ENCODE peak calls at places on chromosomes 4 and X, in six cellular contexts. F is IMR-90, T is uterus, E is A549, L is Peyer's patch, N is stomach. K is an unnamed sample.
A peak's percentile ranks its signal among the peaks of the same experiment; 100 is the strongest.

GRCh38 chrX:69097451-69098236 is 67.6 kb downstream of the PJA1 start:
- DNase-seq in F (no peak), T (no peak), E (no peak), L (no peak), N (no peak), K (no peak)

GRCh38 chr4:10403633-10404445 is 53.4 kb downstream of the ZNF518B start:
- DNase-seq in F (peak; percentile 30), T (no peak), E (peak; percentile 31), L (no peak), N (no peak), K (no peak)

GRCh38 chr4:24643774-24644520 is 59.6 kb upstream of the DHX15 start:
- DNase-seq in F (no peak), T (no peak), E (no peak), L (no peak), N (no peak), K (no peak)

GRCh38 chr4:101355767-101356702 is 8.7 kb upstream of the PPP3CA start:
- DNase-seq in F (peak; percentile 92), T (no peak), E (peak; percentile 81), L (no peak), N (no peak), K (peak; percentile 11)

GRCh38 chr4:7389719-7390118 is 45.0 kb downstream of the PSAPL1 start:
- DNase-seq in F (no peak), T (no peak), E (no peak), L (no peak), N (peak; percentile 16), K (no peak)

GRCh38 chr4:69718376-69719293 is 41.8 kb downstream of the SULT1B1 start:
- DNase-seq in F (peak; percentile 19), T (no peak), E (no peak), L (no peak), N (no peak), K (no peak)

GRCh38 chr4:128590034-128590740 is 219.3 kb upstream of the JADE1 start:
- DNase-seq in F (no peak), T (no peak), E (no peak), L (no peak), N (no peak), K (no peak)

GRCh38 chr4:8537041-8537461 is 43.1 kb upstream of the GPR78 start:
- DNase-seq in F (peak; percentile 90), T (peak; percentile 70), E (peak; percentile 53), L (peak; percentile 80), N (peak; percentile 80), K (peak; percentile 61)

GRCh38 chrX:135629342-135629741 is 84.1 kb upstream of the CT45A1 start:
- DNase-seq in F (no peak), T (no peak), E (no peak), L (no peak), N (no peak), K (no peak)

GRCh38 chrX:149392896-149393295 is 112.2 kb downstream of the IDS start:
- DNase-seq in F (no peak), T (no peak), E (peak; percentile 47), L (no peak), N (no peak), K (no peak)

GRCh38 chr4:156771171-156771837 is 200.3 kb downstream of the PDGFC start:
- DNase-seq in F (peak; percentile 69), T (peak; percentile 24), E (peak; percentile 48), L (no peak), N (peak; percentile 41), K (no peak)

GRCh38 chr4:101600287-101600686 is 190.2 kb upstream of the BANK1 start:
- DNase-seq in F (no peak), T (no peak), E (no peak), L (no peak), N (no peak), K (no peak)

GRCh38 chr4:100041646-100042045 is 91.6 kb upstream of the H2AZ1 start:
- DNase-seq in F (peak; percentile 3), T (no peak), E (no peak), L (no peak), N (no peak), K (no peak)

GRCh38 chrX:154313147-154313546 is 17.6 kb downstream of the TKTL1 start:
- DNase-seq in F (no peak), T (no peak), E (no peak), L (no peak), N (no peak), K (no peak)

GRCh38 chr4:47528651-47529050 is 43.6 kb downstream of the ATP10D start:
- DNase-seq in F (peak; percentile 67), T (no peak), E (no peak), L (no peak), N (no peak), K (no peak)

GRCh38 chrX:55451626-55451989 is 319 bp upstream of the MAGEH1 start:
- DNase-seq in F (no peak), T (no peak), E (no peak), L (no peak), N (no peak), K (no peak)

GRCh38 chr4:98557497-98557896 is 100.9 kb downstream of the TSPAN5 start:
- DNase-seq in F (peak; percentile 75), T (no peak), E (peak; percentile 52), L (no peak), N (no peak), K (no peak)

GRCh38 chr4:8409271-8410065 is 31.1 kb downstream of the ACOX3 start:
- DNase-seq in F (no peak), T (no peak), E (peak; percentile 42), L (peak; percentile 55), N (peak; percentile 63), K (peak; percentile 38)

GRCh38 chrX:103441878-103442535 is 65.7 kb downstream of the BEX3 start:
- DNase-seq in F (no peak), T (no peak), E (no peak), L (no peak), N (no peak), K (no peak)

GRCh38 chr4:154584259-154584658 is 6.3 kb downstream of the FGA start:
- DNase-seq in F (no peak), T (no peak), E (no peak), L (no peak), N (no peak), K (no peak)

GRCh38 chr4:55186700-55187099 is 61.3 kb upstream of the KDR start:
- DNase-seq in F (no peak), T (no peak), E (no peak), L (no peak), N (no peak), K (no peak)

GRCh38 chr4:7147661-7148310 is 44.6 kb upstream of the SORCS2 start:
- DNase-seq in F (no peak), T (no peak), E (no peak), L (no peak), N (no peak), K (no peak)

GRCh38 chr4:38752393-38752961 is 30.3 kb downstream of the TLR10 start:
- DNase-seq in F (peak; percentile 66), T (no peak), E (no peak), L (no peak), N (no peak), K (no peak)

GRCh38 chr4:32485976-32486375 is 1765.8 kb downstream of the PCDH7 start:
- DNase-seq in F (no peak), T (no peak), E (no peak), L (no peak), N (no peak), K (no peak)

GRCh38 chrX:56947695-56948094 is 47.6 kb downstream of the SPIN3 start:
- DNase-seq in F (peak; percentile 20), T (no peak), E (no peak), L (no peak), N (no peak), K (no peak)

GRCh38 chrX:133482345-133483041 is 67.2 kb upstream of the GPC4 start:
- DNase-seq in F (peak; percentile 52), T (no peak), E (no peak), L (no peak), N (no peak), K (no peak)

GRCh38 chr4:2662598-2662997 is 93.5 kb downstream of the TNIP2 start:
- DNase-seq in F (peak; percentile 93), T (no peak), E (peak; percentile 6), L (no peak), N (no peak), K (no peak)

GRCh38 chr4:73258668-73259551 is at the start of gene ANKRD17:
- DNase-seq in F (peak; percentile 91), T (peak; percentile 91), E (peak; percentile 90), L (peak; percentile 97), N (peak; percentile 94), K (peak; percentile 57)
- TF ChIP-seq POLR2A in F (peak; percentile 93), T (peak; percentile 36), E (peak; percentile 53), L (peak; percentile 87), N (peak; percentile 45), K (peak; percentile 68)

DNA sequence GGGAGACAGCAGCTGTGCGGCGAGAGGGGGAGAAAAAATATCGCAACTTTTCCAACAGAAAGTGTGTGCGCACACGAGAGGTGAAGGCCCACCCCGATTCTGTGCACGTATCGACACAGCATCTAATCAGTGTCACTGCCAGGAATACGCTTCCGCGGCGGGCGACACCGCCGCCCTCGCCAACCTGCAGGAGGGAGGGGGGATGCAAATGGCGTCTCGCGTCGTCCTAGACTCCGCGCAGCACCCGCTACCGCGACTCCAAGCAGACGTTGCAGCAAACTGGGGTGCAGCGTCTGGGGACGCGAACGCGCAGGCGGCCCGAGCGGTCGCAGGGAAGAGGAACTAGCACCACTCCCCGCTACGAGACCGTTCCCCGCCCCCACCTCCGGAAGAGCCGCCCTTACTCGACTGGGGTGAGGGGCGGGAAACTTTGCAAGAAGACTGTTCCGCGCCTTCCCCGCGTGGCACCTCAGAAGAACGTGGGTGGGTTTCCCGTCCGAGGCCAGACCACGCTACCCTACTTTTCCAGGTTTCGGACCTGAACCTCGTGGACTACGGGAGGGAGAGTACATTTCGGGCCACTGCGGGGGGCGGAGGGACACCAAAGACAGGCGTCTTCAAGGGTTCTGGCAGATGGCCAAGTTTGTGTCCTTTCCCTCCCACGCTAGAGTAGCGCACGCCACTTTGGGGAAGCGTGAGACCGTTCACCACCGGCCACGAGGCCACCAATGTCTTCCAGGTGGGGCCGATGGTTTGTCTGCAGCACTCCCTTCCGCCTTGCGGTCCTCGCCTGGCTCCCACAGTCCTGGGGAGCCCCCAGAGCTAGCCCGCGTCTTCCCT is 77.9 kb upstream of the BCOR start:
- DNase-seq in F (no peak), T (peak; percentile 66), E (peak; percentile 60), L (peak; percentile 91), N (peak; percentile 65), K (no peak)
- TF ChIP-seq POLR2A in F (no peak), T (no peak), E (no peak), L (peak; percentile 33), N (no peak), K (peak; percentile 13)

DNA sequence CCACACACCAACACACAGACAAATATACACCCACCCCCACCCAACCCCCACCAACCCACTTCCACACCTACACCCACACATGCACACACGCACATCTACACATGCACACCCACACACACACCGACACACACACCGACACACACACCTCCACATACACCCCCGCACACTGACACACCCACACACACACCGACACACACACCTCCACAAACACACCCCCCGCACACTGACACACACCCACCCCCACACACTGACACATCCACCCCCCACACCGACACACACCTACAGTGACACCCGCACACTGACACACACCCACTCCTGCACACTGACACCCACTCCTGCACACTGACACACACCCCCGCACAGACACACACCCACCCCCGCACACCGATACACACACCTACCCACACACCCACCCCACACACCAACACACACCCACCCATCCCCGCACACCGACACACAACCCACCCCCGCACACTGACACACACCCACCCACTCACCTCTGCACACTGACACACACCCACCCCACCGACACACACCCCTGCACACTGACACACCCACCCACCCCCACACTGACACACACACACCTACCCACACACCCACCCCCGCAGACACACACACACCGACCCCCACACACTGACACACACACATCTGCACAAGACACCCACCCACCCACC is 31.1 kb downstream of the FGFRL1 start:
- DNase-seq in F (no peak), T (no peak), E (no peak), L (no peak), N (no peak), K (no peak)
- TF ChIP-seq POLR2A in F (no peak), T (no peak), E (no peak), L (no peak), N (no peak), K (peak; percentile 6)

GRCh38 chrX:49163555-49164419 is 1.2 kb downstream of the MAGIX start:
- DNase-seq in F (peak; percentile 73), T (peak; percentile 89), E (peak; percentile 91), L (peak; percentile 93), N (peak; percentile 86), K (peak; percentile 38)
- TF ChIP-seq POLR2A in F (no peak), T (peak; percentile 25), E (peak; percentile 25), L (peak; percentile 67), N (no peak), K (peak; percentile 44)